ENCODE peak calls at places on chromosomes 7 and 10, in nine cellular contexts. B, H, D, F, R, J, L, Y and U are unnamed samples.

GRCh38 chr7:31938650-31939049 is 131.6 kb downstream of the PDE1C start:
- DNase-seq in B (no peak), H (no peak), D (no peak), F (no peak), R (peak), J (no peak), L (no peak), Y (no peak), U (no peak)

GRCh38 chr7:23093546-23093945 is 12.0 kb upstream of the KLHL7 start:
- DNase-seq in B (no peak), H (no peak), D (no peak), F (no peak), R (peak), J (no peak), L (no peak), Y (peak), U (no peak)

GRCh38 chr7:1411414-1411813 is 47.9 kb downstream of the MICALL2 start:
- DNase-seq in B (no peak), H (no peak), D (no peak), F (no peak), R (no peak), J (no peak), L (no peak), Y (no peak), U (no peak)

GRCh38 chr7:82204694-82205093 is 238.9 kb downstream of the CACNA2D1 start:
- DNase-seq in B (no peak), H (no peak), D (no peak), F (peak), R (peak), J (no peak), L (no peak), Y (peak), U (no peak)

GRCh38 chr7:40822861-40823260 is 688.1 kb downstream of the SUGCT start:
- DNase-seq in B (no peak), H (no peak), D (no peak), F (no peak), R (no peak), J (no peak), L (no peak), Y (peak), U (no peak)

GRCh38 chr7:151206914-151207313 is 3.4 kb downstream of the H2BK1 start:
- DNase-seq in B (no peak), H (no peak), D (peak), F (no peak), R (no peak), J (no peak), L (no peak), Y (peak), U (no peak)

GRCh38 chr10:64867501-64867962 is 1346.3 kb downstream of the REEP3 start:
- DNase-seq in B (no peak), H (no peak), D (no peak), F (no peak), R (no peak), J (no peak), L (no peak), Y (no peak), U (no peak)

GRCh38 chr10:59340279-59340678 is 22.1 kb downstream of the FAM13C start:
- DNase-seq in B (no peak), H (no peak), D (no peak), F (no peak), R (no peak), J (no peak), L (no peak), Y (no peak), U (no peak)

GRCh38 chr10:124250506-124250905 is 157.1 kb upstream of the CHST15 start:
- DNase-seq in B (no peak), H (no peak), D (no peak), F (no peak), R (no peak), J (peak), L (peak), Y (no peak), U (no peak)

GRCh38 chr7:150800576-150801241 is at the start of gene TMEM176A:
- DNase-seq in B (no peak), H (no peak), D (peak), F (peak), R (no peak), J (no peak), L (no peak), Y (no peak), U (no peak)

GRCh38 chr10:73997479-73997805 is 474 bp upstream of the VCL start:
- DNase-seq in B (no peak), H (no peak), D (peak), F (no peak), R (peak), J (no peak), L (no peak), Y (no peak), U (no peak)

GRCh38 chr10:131947631-131948347 is 33.9 kb downstream of the BNIP3 start:
- DNase-seq in B (no peak), H (no peak), D (no peak), F (no peak), R (peak), J (no peak), L (no peak), Y (peak), U (no peak)

GRCh38 chr7:141103847-141104429 is 30.1 kb downstream of the TMEM178B start:
- DNase-seq in B (no peak), H (no peak), D (no peak), F (no peak), R (no peak), J (no peak), L (no peak), Y (no peak), U (no peak)

GRCh38 chr7:68063171-68063570 is 1066.5 kb downstream of the TYW1 start:
- DNase-seq in B (no peak), H (no peak), D (no peak), F (no peak), R (no peak), J (no peak), L (no peak), Y (no peak), U (no peak)

GRCh38 chr10:89294840-89295239 is 7.0 kb upstream of the IFIT2 start:
- DNase-seq in B (no peak), H (no peak), D (no peak), F (no peak), R (no peak), J (no peak), L (no peak), Y (no peak), U (no peak)

GRCh38 chr7:151632750-151633515 is 113.2 kb upstream of the RHEB start:
- DNase-seq in B (no peak), H (peak), D (peak), F (peak), R (peak), J (peak), L (peak), Y (no peak), U (no peak)

GRCh38 chr10:119734396-119735332 is 8.8 kb downstream of the INPP5F start:
- DNase-seq in B (no peak), H (no peak), D (no peak), F (no peak), R (peak), J (no peak), L (no peak), Y (peak), U (no peak)

GRCh38 chr10:122326385-122326784 is 48.1 kb upstream of the PLEKHA1 start:
- DNase-seq in B (no peak), H (no peak), D (no peak), F (no peak), R (no peak), J (no peak), L (no peak), Y (no peak), U (no peak)

GRCh38 chr7:134545918-134546317 is 3.0 kb upstream of the AKR1B15 start:
- DNase-seq in B (no peak), H (no peak), D (no peak), F (no peak), R (no peak), J (no peak), L (no peak), Y (no peak), U (no peak)

GRCh38 chr10:132676193-132676891 is 109.6 kb downstream of the NKX6-2 start:
- DNase-seq in B (no peak), H (peak), D (no peak), F (no peak), R (no peak), J (peak), L (no peak), Y (no peak), U (no peak)

GRCh38 chr10:3523309-3524050 is 261.5 kb downstream of the KLF6 start:
- DNase-seq in B (no peak), H (no peak), D (no peak), F (no peak), R (no peak), J (no peak), L (no peak), Y (no peak), U (no peak)

GRCh38 chr7:137454169-137455166 is 110.9 kb upstream of the PTN start:
- DNase-seq in B (no peak), H (peak), D (no peak), F (no peak), R (peak), J (no peak), L (peak), Y (no peak), U (peak)

GRCh38 chr7:38451840-38452239 is 178.4 kb upstream of the TARP start:
- DNase-seq in B (no peak), H (no peak), D (no peak), F (no peak), R (peak), J (no peak), L (no peak), Y (peak), U (peak)

GRCh38 chr10:51915031-51915542 is 215.7 kb upstream of the CSTF2T start:
- DNase-seq in B (no peak), H (no peak), D (no peak), F (no peak), R (no peak), J (no peak), L (no peak), Y (no peak), U (no peak)

GRCh38 chr10:122911889-122912484 is 1.6 kb downstream of the FAM24A start:
- DNase-seq in B (no peak), H (no peak), D (peak), F (no peak), R (peak), J (peak), L (no peak), Y (peak), U (no peak)

GRCh38 chr7:131896189-131896855 is 339.9 kb upstream of the PODXL start:
- DNase-seq in B (no peak), H (no peak), D (no peak), F (no peak), R (no peak), J (no peak), L (no peak), Y (peak), U (no peak)

GRCh38 chr10:45526309-45526708 is 146.3 kb downstream of the ZFAND4 start:
- DNase-seq in B (no peak), H (no peak), D (no peak), F (no peak), R (no peak), J (no peak), L (no peak), Y (no peak), U (no peak)

GRCh38 chr7:2205036-2205780 is 27.5 kb downstream of the MAD1L1 start:
- DNase-seq in B (no peak), H (peak), D (no peak), F (peak), R (peak), J (no peak), L (no peak), Y (no peak), U (no peak)